ENCODE peak calls at places on chromosomes 7 and 10, in five cellular contexts. B, R, F, D and A are unnamed samples. For H3K4me1 and H3K27me3, the result is how much of the 10 kb centered on the place peaks cover.

GRCh38 chr7:27812706-27813105 is 72.7 kb downstream of the TAX1BP1 start:
- DNase-seq in D (no peak), B (no peak), R (no peak), F (no peak), A (no peak)

GRCh38 chr10:132781556-132781955 is 4.4 kb downstream of the NKX6-2 start:
- DNase-seq in B (no peak), R (no peak), F (no peak), D (no peak), A (no peak)

GRCh38 chr7:150369740-150370501 is 1.3 kb downstream of the REPIN1 start:
- DNase-seq in F (no peak), D (no peak), R (no peak), B (no peak), A (no peak)

GRCh38 chr7:93228302-93228701 is 2.0 kb upstream of the HEPACAM2 start:
- DNase-seq in R (no peak), B (peak), D (no peak), F (peak), A (peak)

GRCh38 chr7:193538-194256 is 1.3 kb downstream of the FAM20C start:
- DNase-seq in F (no peak), R (no peak), B (no peak), D (no peak), A (no peak)

GRCh38 chr7:22717760-22718159 is 9.2 kb upstream of the IL6 start:
- DNase-seq in R (no peak), D (no peak), F (no peak), B (no peak), A (no peak)

GRCh38 chr7:141475678-141476077 is 75.5 kb upstream of the AGK start:
- DNase-seq in B (peak), D (no peak), F (no peak), R (no peak), A (no peak)

GRCh38 chr10:73218466-73219191 is 28.4 kb downstream of the DNAJC9 start:
- DNase-seq in R (no peak), D (no peak), B (peak), F (no peak), A (peak)

GRCh38 chr7:33494473-33494872 is 365.1 kb downstream of the BBS9 start:
- DNase-seq in R (no peak), F (no peak), D (no peak), B (no peak), A (no peak)

GRCh38 chr10:48526371-48526821 is 78.5 kb downstream of the ARHGAP22 start:
- DNase-seq in D (no peak), F (peak), B (peak), R (no peak), A (no peak)

GRCh38 chr10:102669206-102670064 is 25.2 kb downstream of the TRIM8 start:
- DNase-seq in D (peak), B (peak), F (no peak), R (no peak), A (no peak)

GRCh38 chr7:22460363-22460988 is 39.5 kb downstream of the STEAP1B start:
- DNase-seq in F (no peak), B (no peak), D (no peak), R (no peak), A (no peak)

GRCh38 chr10:51079766-51080165 is 5.5 kb downstream of the PRKG1 start:
- DNase-seq in F (no peak), B (no peak), D (no peak), R (no peak), A (no peak)

GRCh38 chr7:155003215-155003999 is 483 bp upstream of the PAXIP1 start:
- DNase-seq in B (peak), F (peak), D (peak), R (peak), A (peak)

GRCh38 chr10:69578508-69578991 is 5.3 kb upstream of the NEUROG3 start:
- DNase-seq in R (no peak), B (no peak), F (no peak), D (peak), A (peak)

GRCh38 chr10:48612241-48612943 is 7.5 kb upstream of the ARHGAP22 start:
- DNase-seq in D (no peak), R (no peak), F (no peak), B (peak), A (no peak)

GRCh38 chr10:62459072-62459471 is 84.9 kb downstream of the ZNF365 start:
- DNase-seq in F (no peak), D (no peak), B (peak), R (no peak), A (no peak)

GRCh38 chr7:130418306-130418705 is 22.5 kb downstream of the CEP41 start:
- DNase-seq in B (peak), R (no peak), F (no peak), D (no peak), A (peak)

GRCh38 chr10:22621726-22622125 is 92.7 kb downstream of the PIP4K2A start:
- DNase-seq in R (no peak), B (no peak), F (no peak), D (no peak), A (no peak)

GRCh38 chr10:102814873-102815661 is 22.1 kb downstream of the CYP17A1 start:
- DNase-seq in R (peak), F (no peak), B (peak), D (no peak), A (no peak)

GRCh38 chr10:71639412-71639719 is 80.2 kb downstream of the C10orf105 start:
- DNase-seq in R (no peak), F (no peak), D (no peak), B (no peak), A (no peak)

GRCh38 chr10:67521546-67521945 is 174.4 kb downstream of the CTNNA3 start:
- DNase-seq in F (no peak), D (no peak), R (no peak), B (no peak), A (no peak)

GRCh38 chr7:96998765-96999164 is 6.6 kb upstream of the DLX6 start:
- DNase-seq in F (peak), R (no peak), D (peak), B (no peak), A (no peak)

GRCh38 chr10:43177588-43177987 is 39.3 kb downstream of the CSGALNACT2 start:
- DNase-seq in R (no peak), D (no peak), F (no peak), B (no peak), A (no peak)

GRCh38 chr7:47327698-47328391 is 254.1 kb downstream of the TNS3 start:
- DNase-seq in B (peak), D (peak), F (peak), R (peak), A (peak)

GRCh38 chr7:94043299-94043698 is 39.1 kb upstream of the BET1 start:
- DNase-seq in D (no peak), F (no peak), R (no peak), B (peak), A (peak)

GRCh38 chr7:136845899-136846465 is 22.5 kb upstream of the CHRM2 start:
- DNase-seq in R (no peak), D (no peak), B (peak), F (no peak), A (no peak)

GRCh38 chr7:17304926-17305325 is 6.5 kb downstream of the AHR start:
- DNase-seq in R (no peak), F (no peak), D (no peak), B (peak), A (peak)

GRCh38 chr7:27185013-27185707 is at the start of gene HOXA11:
- DNase-seq in B (no peak), R (no peak), D (peak), F (no peak), A (peak)

GRCh38 chr7:13946181-13946580 is 43.3 kb downstream of the ETV1 start:
- DNase-seq in R (no peak), B (peak), D (no peak), F (no peak), A (no peak)

GRCh38 chr7:135710417-135711138 is 17.4 kb downstream of the SLC13A4 start:
- DNase-seq in R (no peak), D (peak), B (no peak), F (no peak), A (no peak)

GRCh38 chr7:1736469-1736817 is 66.4 kb downstream of the ELFN1 start:
- DNase-seq in F (no peak), B (no peak), R (no peak), D (no peak), A (no peak)

GRCh38 chr10:61136151-61136550 is 192.2 kb upstream of the RHOBTB1 start:
- DNase-seq in R (no peak), B (peak), F (no peak), D (no peak), A (peak)

GRCh38 chr10:25393621-25394020 is 218.8 kb downstream of the GPR158 start:
- DNase-seq in F (no peak), R (no peak), B (no peak), D (no peak), A (no peak)

DNA sequence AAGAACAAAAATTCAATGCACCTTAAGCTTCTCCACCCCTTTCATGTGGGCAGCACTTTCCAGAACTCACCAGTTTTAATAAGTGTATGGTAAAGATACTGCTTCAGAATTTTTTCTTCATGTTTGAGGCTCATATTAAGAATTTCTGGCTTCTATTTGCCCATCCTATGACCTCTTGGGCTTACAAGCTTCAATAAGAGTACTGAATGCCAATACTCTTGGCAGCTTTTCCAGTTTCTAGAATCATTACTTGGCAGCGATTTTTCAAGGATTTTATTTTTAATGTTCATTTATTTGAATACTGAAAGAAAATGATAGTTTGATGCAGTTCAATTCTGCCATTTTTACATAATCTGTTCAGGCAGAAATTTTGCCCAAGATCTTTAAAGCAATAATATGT is 242.1 kb upstream of the KCND2 start:
- DNase-seq in B (no peak), R (no peak), D (no peak), F (no peak), A (no peak)
- H3K4me1 ChIP-seq in B (under half), R (under half), D (under half), F (under half), A (under half)

GRCh38 chr10:122373713-122374112 is 795 bp upstream of the PLEKHA1 start:
- DNase-seq in D (no peak), B (peak), R (peak), F (no peak), A (peak)

GRCh38 chr10:122374859-122375721 is 582 bp downstream of the PLEKHA1 start:
- DNase-seq in F (peak), D (peak), R (peak), B (peak), A (peak)

GRCh38 chr10:122373108-122373507 is 1.4 kb upstream of the PLEKHA1 start:
- DNase-seq in D (no peak), B (no peak), F (no peak), R (no peak), A (no peak)

GRCh38 chr10:122375761-122376160 is 1.3 kb downstream of the PLEKHA1 start:
- DNase-seq in F (no peak), D (no peak), B (no peak), R (no peak), A (no peak)

DNA sequence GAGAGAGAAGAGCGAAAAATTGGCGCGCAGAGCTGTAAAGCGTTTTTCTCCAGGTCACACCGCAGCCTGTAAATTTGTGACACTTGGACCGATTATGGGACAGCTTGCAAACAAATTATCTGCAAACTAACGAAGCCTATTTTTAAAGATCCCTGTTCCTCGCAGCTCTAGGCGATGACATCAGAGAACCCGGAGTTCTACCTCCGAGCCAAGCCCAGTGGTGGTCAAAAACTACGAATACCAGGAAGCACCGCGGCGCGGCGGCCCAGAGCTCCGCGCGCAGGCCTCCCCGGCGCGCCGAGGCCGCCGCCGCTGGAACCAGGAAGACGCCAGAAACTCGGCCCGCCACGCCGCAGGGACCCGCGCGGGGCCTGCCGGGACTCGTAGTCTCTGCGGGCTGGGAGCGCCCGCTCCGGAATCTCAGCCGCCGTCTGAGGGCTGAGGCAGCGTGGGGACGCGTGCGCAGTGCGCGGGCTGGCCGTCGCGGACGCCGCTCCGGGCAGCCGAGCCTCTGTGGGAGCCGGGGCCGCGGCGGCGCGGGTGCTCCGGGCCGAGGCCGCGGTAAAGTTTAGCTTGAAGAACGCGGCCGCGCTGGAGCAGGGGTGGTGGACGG is at the start of gene PLEKHA1:
- DNase-seq in R (peak), F (peak), D (peak), B (peak), A (peak)
- H3K27ac ChIP-seq in R (peak), F (peak), D (peak), B (peak), A (peak)

GRCh38 chr7:82705831-82706230 is 262.3 kb upstream of the CACNA2D1 start:
- DNase-seq in R (no peak), D (no peak), F (no peak), B (no peak), A (no peak)
- H3K27me3 ChIP-seq in R (under half), D (under half), F (under half), B (under half), A (under half)

DNA sequence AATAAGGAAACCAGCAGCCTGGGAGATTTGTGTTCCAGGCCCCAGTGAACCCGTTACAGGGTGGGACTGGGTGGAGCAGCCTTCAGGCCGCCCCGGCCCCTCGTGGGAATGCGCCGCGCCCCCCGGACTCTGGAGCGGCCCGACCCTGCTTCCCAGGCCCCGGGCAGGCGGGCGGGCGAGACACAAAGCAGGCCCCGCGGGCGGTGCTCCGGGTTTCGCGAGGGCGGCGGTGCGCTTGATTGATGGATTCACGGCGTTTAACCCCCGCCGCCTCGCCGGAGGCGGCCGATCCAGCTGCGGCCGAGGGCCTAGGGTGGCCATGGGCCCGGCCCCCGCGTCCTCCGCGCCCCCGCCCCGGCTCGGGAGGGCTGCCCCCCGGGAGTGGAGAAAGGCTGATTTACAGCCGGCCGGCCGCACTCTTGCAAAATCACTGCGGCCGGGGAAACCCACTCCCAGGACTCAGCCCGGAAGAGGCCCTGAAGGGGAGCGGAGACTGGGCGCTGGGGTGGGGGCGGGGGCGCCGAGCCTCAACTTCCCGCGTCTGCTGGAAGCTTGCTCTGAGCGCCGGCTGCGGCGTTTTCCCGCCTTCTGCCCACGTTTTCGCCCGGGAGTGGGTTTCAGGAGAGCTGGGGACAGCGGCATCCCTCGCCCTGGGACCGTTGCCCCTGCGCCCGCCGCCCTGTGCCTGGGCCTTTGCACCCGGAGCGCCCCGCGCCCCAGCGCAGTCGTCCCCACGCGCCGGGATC is 299.6 kb upstream of the NFE2L3 start:
- DNase-seq in R (peak), B (no peak), D (peak), F (no peak), A (no peak)
- H3K4me1 ChIP-seq in R (under half), B (under half), D (under half), F (under half), A (under half)

DNA sequence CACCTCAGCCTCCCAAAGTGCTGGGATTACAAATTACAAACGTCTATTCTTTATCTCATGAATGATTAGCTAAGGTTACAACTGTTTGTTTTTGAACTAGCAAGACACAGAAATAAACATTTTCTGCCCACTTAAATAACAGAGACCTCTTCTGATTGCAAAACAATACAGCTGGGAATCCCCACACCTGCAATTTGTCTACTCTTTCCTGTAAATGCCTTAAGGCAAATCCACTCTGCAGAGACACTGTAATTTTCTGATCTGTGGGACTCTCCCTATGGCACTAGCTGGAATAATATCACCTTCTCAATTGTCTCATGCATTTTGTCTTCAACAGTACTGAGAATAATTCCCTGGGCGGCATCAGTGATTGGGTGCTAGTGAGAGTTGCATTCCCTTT is 149.3 kb upstream of the FAM3C start:
- DNase-seq in F (no peak), R (no peak), B (no peak), D (no peak), A (no peak)
- H3K27ac ChIP-seq in F (no peak), R (no peak), B (no peak), D (no peak), A (peak)

DNA sequence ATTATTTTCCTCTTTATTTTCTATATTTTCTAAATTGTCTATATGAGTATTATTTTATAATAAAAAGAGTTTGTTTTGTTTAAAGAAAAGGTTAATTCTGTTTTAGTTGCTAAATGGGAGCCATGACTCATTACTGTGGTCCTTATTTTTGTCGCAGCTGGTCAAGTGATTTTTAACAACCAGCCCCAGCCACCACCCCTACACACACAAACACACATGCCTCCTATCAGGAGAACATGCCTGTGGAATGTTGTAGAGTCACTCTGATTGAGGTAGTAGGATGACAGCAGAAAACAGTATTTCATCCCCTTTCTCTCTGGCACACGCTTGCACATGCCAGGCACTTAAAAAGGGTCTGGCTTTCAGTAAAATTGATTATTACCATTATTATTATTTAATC is 68.6 kb upstream of the GDF10 start:
- DNase-seq in R (no peak), D (no peak), F (no peak), B (no peak), A (no peak)
- H3K27me3 ChIP-seq in R (under half), D (under half), F (under half), B (under half), A (under half)